ENCODE peak calls at places on chromosomes 1 and 21, in four cellular contexts. J is H54, R is NCI-H2171 treated with DMSO at 0.1 percent for 48 hours, Q is Calu3. T is an unnamed sample.

GRCh38 chr1:175269151-175269550 is 76.6 kb upstream of the KIAA0040 start:
- DNase-seq in J (no peak), R (no peak), Q (peak), T (no peak)

GRCh38 chr1:181643631-181644030 is 160.3 kb downstream of the CACNA1E start:
- DNase-seq in Q (no peak), R (no peak), J (no peak), T (no peak)

GRCh38 chr1:157363660-157364140 is 188.6 kb downstream of the FCRL5 start:
- DNase-seq in R (peak), Q (peak), J (peak), T (peak)

GRCh38 chr1:230458509-230458908 is 32.4 kb upstream of the PGBD5 start:
- DNase-seq in Q (no peak), R (no peak), J (no peak), T (no peak)

GRCh38 chr1:153842006-153842471 is 66.8 kb downstream of the SLC27A3 start:
- DNase-seq in R (peak), J (no peak), Q (no peak), T (no peak)

GRCh38 chr21:29235714-29236197 is 63.0 kb upstream of the BACH1 start:
- DNase-seq in J (no peak), Q (no peak), R (no peak), T (no peak)

GRCh38 chr1:224852901-224853568 is 76.4 kb upstream of the DNAH14 start:
- DNase-seq in Q (no peak), R (peak), J (peak), T (peak)

GRCh38 chr1:59062743-59063142 is 234.2 kb upstream of the FGGY start:
- DNase-seq in J (no peak), Q (no peak), R (no peak), T (no peak)

GRCh38 chr1:164702216-164702615 is 143.2 kb downstream of the PBX1 start:
- DNase-seq in R (no peak), Q (no peak), J (peak), T (peak)

GRCh38 chr1:206676499-206676898 is 8.2 kb upstream of the MAPKAPK2 start:
- DNase-seq in J (no peak), Q (no peak), R (no peak), T (no peak)

GRCh38 chr1:201933840-201934430 is 12.4 kb downstream of the LMOD1 start:
- DNase-seq in Q (no peak), J (no peak), R (peak), T (no peak)

GRCh38 chr1:23224721-23225648 is 7.7 kb upstream of the HTR1D start:
- DNase-seq in J (peak), R (peak), Q (no peak), T (peak)

T was measured in ACHN.